ENCODE peak calls at places on chromosomes 13 and 19, in four cellular contexts. L, W, O and C are unnamed samples.

GRCh38 chr19:38035515-38036495 is 128.8 kb downstream of the SIPA1L3 start:
- DNase-seq in L (peak; percentile 6), W (no peak), O (no peak), C (no peak)

GRCh38 chr19:48511800-48512503 is at the start of gene LMTK3:
- DNase-seq in L (no peak), W (peak; percentile 65), O (peak; percentile 60), C (no peak)

GRCh38 chr13:112772539-112772909 is 82.7 kb downstream of the ATP11A start:
- DNase-seq in L (no peak), W (no peak), O (no peak), C (no peak)

GRCh38 chr19:56732974-56733373 is 61.4 kb upstream of the ZNF835 start:
- DNase-seq in L (no peak), W (no peak), O (no peak), C (no peak)

GRCh38 chr13:112891477-112892401 is 77.3 kb upstream of the MCF2L start:
- DNase-seq in L (no peak), W (no peak), O (no peak), C (no peak)

GRCh38 chr13:55347528-55347927 is 1793.2 kb upstream of the PRR20A start:
- DNase-seq in L (no peak), W (no peak), O (no peak), C (no peak)

GRCh38 chr13:110648155-110648819 is 32.9 kb downstream of the NAXD start:
- DNase-seq in L (no peak), W (peak; percentile 55), O (no peak), C (no peak)

GRCh38 chr19:5091576-5092215 is 122.8 kb downstream of the KDM4B start:
- DNase-seq in L (no peak), W (no peak), O (no peak), C (no peak)

GRCh38 chr13:39245688-39246087 is 207.4 kb downstream of the NHLRC3 start:
- DNase-seq in L (no peak), W (no peak), O (no peak), C (no peak)

GRCh38 chr13:23074054-23074805 is 106.5 kb upstream of the SGCG start:
- DNase-seq in L (no peak), W (no peak), O (no peak), C (peak; percentile 3)

GRCh38 chr13:50999641-51000040 is 90.0 kb downstream of the RNASEH2B start:
- DNase-seq in L (no peak), W (no peak), O (no peak), C (no peak)

GRCh38 chr19:459724-460511 is 915 bp downstream of the SHC2 start:
- DNase-seq in L (peak; percentile 59), W (no peak), O (peak; percentile 79), C (peak; percentile 67)

GRCh38 chr13:103812966-103813365 is 746.7 kb upstream of the SLC10A2 start:
- DNase-seq in L (no peak), W (no peak), O (no peak), C (no peak)

GRCh38 chr13:44191504-44192171 is 182.0 kb upstream of the SERP2 start:
- DNase-seq in L (peak; percentile 64), W (peak; percentile 77), O (peak; percentile 38), C (peak; percentile 53)

GRCh38 chr13:100674363-100674847 is at the start of gene TMTC4:
- DNase-seq in L (peak; percentile 7), W (no peak), O (peak; percentile 72), C (peak; percentile 68)

GRCh38 chr13:26423634-26424033 is 133.8 kb upstream of the WASF3 start:
- DNase-seq in L (no peak), W (peak; percentile 70), O (peak; percentile 32), C (no peak)

GRCh38 chr19:35986664-35987570 is 8.1 kb upstream of the SDHAF1 start:
- DNase-seq in L (no peak), W (no peak), O (peak; percentile 44), C (no peak)

GRCh38 chr13:74168263-74168675 is 34.1 kb upstream of the KLF12 start:
- DNase-seq in L (peak; percentile 35), W (no peak), O (no peak), C (peak; percentile 92)

DNA sequence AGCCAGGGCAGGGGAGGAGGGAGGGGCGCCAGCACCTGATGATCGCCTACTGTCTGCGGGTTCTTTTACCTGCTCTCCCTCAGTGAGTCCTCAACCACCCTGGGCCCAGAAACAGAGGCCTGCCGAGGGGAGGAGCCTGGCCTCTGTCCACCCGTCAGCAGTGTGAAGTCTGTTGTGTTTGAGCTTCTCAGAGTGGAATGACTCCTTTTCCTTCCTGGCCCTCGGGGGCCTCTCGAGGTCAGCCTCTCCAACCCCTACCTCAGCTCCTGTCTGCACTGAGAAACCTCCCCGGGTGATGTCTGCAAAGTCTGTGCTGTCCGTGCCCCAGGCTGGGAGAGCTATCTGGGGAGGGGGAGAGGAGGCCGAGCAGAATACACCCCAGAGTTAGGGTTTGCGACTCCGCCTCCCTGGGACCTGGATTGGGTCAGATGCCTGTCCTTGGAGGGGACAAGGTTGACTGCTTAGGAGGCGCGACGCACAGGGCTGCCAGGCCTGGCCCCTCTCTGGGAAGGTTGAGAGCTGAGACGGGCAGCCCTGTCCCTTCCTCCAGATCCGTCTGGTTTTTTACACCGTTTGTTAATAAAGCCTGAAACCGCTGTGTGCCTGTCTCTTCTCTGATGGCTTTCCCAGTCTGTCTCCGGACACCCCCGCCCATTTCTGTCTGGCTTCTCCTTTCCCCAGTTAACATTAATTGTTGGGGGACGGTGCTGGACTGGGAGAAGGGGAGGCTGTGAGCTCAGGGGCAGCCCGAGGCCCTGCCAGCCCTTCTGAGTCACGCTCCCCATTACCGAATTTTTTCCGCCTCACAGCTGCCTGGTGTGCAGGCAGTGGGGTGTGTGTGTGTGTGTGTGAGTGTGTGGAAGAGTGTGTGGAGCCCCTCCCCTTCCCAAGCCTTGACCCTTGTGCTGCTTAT is 1.0 kb upstream of the SSC5D start:
- DNase-seq in L (peak; percentile 23), W (peak; percentile 88), O (peak; percentile 70), C (no peak)
- H3K4me3 ChIP-seq in L (peak overlapping the region; percentile 16), W (peak overlapping the region; percentile 26), O (peak overlapping the region; percentile 7), C (no peak overlapping the region)

GRCh38 chr13:49357694-49358093 is 86.2 kb downstream of the CAB39L start:
- DNase-seq in L (no peak), W (no peak), O (no peak), C (no peak)
- H3K4me3 ChIP-seq in L (no peak overlapping the region), W (no peak overlapping the region), O (no peak overlapping the region), C (no peak overlapping the region)

GRCh38 chr19:15280915-15281683 is 48.9 kb upstream of the EPHX3 start:
- DNase-seq in L (peak; percentile 55), W (peak; percentile 84), O (no peak), C (peak; percentile 24)
- H3K4me3 ChIP-seq in L (no peak overlapping the region), W (no peak overlapping the region), O (no peak overlapping the region), C (no peak overlapping the region)

DNA sequence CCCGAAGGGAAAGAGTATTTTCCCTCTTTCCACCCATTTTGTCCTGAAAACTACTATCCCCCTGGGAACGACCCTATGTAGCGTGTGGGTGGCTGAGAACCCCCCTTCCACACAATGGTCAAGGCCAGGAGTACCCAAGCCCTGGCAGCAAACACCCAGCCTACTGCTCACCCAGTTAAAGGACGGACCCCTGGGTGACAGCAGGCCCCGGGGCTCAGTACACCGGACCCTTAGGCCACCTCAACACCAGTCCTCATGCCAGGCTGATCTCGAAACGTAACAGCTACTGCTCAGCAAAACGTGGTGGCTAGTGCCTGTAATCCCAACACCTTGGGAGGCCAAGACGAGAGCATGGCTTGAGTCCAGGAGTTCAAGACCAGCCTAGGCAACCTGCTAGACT is 1.4 kb downstream of the ANKRD27 start:
- DNase-seq in L (no peak), W (no peak), O (no peak), C (no peak)
- H3K4me3 ChIP-seq in L (peak overlapping the region; percentile 85), W (peak overlapping the region; percentile 98), O (no peak overlapping the region), C (no peak overlapping the region)

DNA sequence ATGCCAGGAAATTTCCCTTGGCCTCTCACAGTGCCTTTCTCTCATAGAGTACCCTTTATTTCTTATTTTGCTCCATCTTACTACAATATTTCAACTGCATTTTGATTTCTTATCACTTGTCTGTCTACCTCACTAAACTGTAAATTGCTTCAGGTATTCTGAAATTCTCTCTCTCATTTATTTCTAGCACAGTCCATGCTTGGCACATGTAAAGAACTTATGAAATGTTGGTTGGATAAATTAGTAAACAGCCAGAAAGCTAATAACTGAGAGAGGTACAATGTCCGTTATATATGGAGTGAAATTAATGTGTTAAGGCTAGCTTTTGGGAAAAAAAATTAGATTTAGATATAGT is 138.3 kb upstream of the RFC3 start:
- DNase-seq in L (no peak), W (no peak), O (no peak), C (no peak)
- H3K4me3 ChIP-seq in L (peak overlapping the region; percentile 26), W (no peak overlapping the region), O (no peak overlapping the region), C (peak overlapping the region; percentile 25)

DNA sequence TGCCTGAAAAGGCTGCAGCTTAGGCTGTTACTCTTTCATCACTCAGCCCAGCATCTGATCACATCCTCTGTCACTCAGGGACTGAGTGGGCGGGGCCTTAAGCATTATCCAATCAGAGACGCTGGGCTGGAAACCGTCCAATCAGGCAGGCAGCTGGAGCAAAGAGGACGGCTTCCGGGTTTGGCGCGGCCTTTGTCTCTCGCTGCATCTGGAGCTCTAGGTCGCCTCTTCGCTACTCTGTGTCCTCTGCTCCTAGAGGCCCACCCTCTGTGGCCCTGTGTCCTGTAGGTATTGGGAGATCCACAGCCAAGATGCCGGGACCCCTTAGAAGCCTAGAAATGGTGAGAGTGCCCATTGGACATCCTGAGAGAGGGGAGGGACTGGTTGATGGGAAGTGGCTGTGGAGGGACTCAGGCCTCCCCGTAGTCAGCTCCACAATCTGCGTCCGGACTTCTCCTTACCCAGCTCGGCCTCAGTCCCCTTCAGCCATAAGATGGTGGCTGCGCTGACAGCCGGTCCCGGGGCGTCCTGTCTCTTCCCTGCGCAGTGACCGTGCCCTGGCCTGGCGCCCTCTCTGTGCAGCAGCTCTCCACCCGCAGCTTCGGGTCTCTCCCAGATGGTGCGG is at the start of gene ZNF486:
- DNase-seq in L (peak; percentile 80), W (peak; percentile 98), O (peak; percentile 98), C (peak; percentile 74)
- H3K4me3 ChIP-seq in L (peak within 1 kb of the TSS; percentile 47), W (peak within 1 kb of the TSS; percentile 71), O (peak within 1 kb of the TSS; percentile 62), C (peak within 1 kb of the TSS; percentile 76)

DNA sequence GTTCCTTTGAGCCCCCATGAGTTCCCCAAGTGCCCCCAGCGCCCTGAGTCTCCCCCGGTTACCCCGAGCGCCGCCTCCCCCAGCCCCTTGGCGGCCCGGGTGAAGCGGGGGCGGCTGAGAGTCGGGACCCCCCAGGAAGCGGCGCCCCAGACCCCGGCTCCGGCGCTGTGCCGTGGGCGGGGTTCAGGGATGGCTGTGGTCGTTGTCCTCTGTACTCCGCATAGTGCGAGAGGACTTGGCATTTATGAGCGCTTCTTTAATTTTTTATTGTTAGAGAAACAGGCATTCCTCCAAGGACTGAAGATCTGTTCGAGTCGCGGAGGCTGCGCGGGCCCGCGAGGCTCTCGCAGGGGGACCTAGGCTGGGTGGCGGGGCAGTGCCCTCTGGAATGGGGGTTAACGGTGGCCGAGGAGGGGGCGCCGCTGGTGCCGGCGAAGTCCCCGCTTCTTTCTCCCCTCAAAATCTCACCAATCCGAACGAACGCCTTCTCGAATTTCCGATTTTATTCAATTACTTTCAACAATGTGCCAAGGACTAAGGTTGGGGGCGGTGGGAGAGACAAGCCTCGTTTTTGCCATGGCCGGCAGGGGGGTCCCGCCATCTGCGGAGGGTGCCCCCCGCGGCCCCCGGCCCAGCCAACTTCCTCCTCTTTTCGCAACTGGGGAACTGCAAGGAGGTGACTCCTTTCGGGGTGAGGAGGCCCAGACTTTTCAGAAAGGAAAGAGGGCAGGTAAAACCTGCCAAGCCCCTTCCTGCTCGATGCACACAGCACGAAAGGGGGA is 595 bp upstream of the GJB2 start:
- DNase-seq in L (no peak), W (no peak), O (no peak), C (no peak)
- H3K4me3 ChIP-seq in L (no peak overlapping the region), W (peak overlapping the region; percentile 59), O (peak overlapping the region; percentile 55), C (peak overlapping the region; percentile 75)

GRCh38 chr19:2328401-2329161 is at the start of the genes LSM7 and SPPL2B:
- DNase-seq in L (peak; percentile 72), W (peak; percentile 94), O (peak; percentile 93), C (peak; percentile 89)
- H3K4me3 ChIP-seq in L (peak within 1 kb of the TSS; percentile 94), W (peak within 1 kb of the TSS; percentile 84), O (peak within 1 kb of the TSS; percentile 86), C (peak within 1 kb of the TSS; percentile 94)